ENCODE peak calls at places on chromosomes 5 and 9, in four cellular contexts. L, A, R and U are unnamed samples.
A peak's percentile ranks its signal among the peaks of the same experiment; 100 is the strongest.

GRCh38 chr5:68533571-68534051 is 318.1 kb downstream of the PIK3R1 start:
- ATAC-seq in A (no peak), L (no peak), R (no peak), U (no peak)

GRCh38 chr5:120255214-120255613 is 208.9 kb upstream of the PRR16 start:
- ATAC-seq in R (no peak), L (no peak), A (no peak), U (no peak)

GRCh38 chr9:20208951-20209350 is 413.3 kb downstream of the MLLT3 start:
- ATAC-seq in L (no peak), R (no peak), A (no peak), U (no peak)

GRCh38 chr5:89484962-89485361 is 602.0 kb upstream of the MEF2C start:
- ATAC-seq in A (no peak), L (no peak), R (no peak), U (no peak)

GRCh38 chr5:13133951-13134350 is 810.5 kb downstream of the DNAH5 start:
- ATAC-seq in L (no peak), A (no peak), R (no peak), U (no peak)

GRCh38 chr9:88527626-88528025 is 7.4 kb upstream of the NXNL2 start:
- ATAC-seq in L (no peak), R (no peak), A (no peak), U (no peak)

GRCh38 chr9:129032541-129033159 is 3.8 kb upstream of the MIGA2 start:
- ATAC-seq in R (no peak), L (no peak), A (no peak), U (no peak)

GRCh38 chr5:19859020-19859419 is 129.0 kb downstream of the CDH18 start:
- ATAC-seq in R (no peak), A (no peak), L (no peak), U (no peak)

GRCh38 chr5:97737608-97738007 is 554.6 kb upstream of the RIOK2 start:
- ATAC-seq in R (no peak), A (no peak), L (no peak), U (no peak)

GRCh38 chr5:43161244-43161643 is 30.8 kb upstream of the NIM1K start:
- ATAC-seq in L (no peak), R (no peak), A (no peak), U (no peak)

GRCh38 chr5:96001262-96001661 is 39.6 kb upstream of the ELL2 start:
- ATAC-seq in A (no peak), R (no peak), L (no peak), U (no peak)

GRCh38 chr9:99593621-99594020 is 228.1 kb upstream of the NR4A3 start:
- ATAC-seq in L (no peak), A (no peak), R (peak; percentile 56), U (no peak)

GRCh38 chr9:72951520-72952393 is 1.1 kb downstream of the ALDH1A1 start:
- ATAC-seq in A (peak; percentile 58), R (no peak), L (no peak), U (no peak)

GRCh38 chr5:172616730-172617129 is 24.3 kb upstream of the NEURL1B start:
- ATAC-seq in R (no peak), L (no peak), A (no peak), U (peak; percentile 88)
- TF ChIP-seq EP300 in R (no peak), L (no peak), A (no peak), U (no peak)

GRCh38 chr9:131670247-131670681 is 69.6 kb downstream of the RAPGEF1 start:
- ATAC-seq in A (no peak), L (no peak), R (no peak), U (peak; percentile 68)
- TF ChIP-seq EP300 in A (no peak), L (no peak), R (no peak), U (no peak)

GRCh38 chr5:45578270-45578669 is 117.9 kb downstream of the HCN1 start:
- ATAC-seq in L (no peak), R (no peak), A (no peak), U (peak; percentile 34)
- TF ChIP-seq EP300 in L (no peak), R (no peak), A (no peak), U (no peak)

GRCh38 chr5:124952079-124952478 is 205.6 kb upstream of the ZNF608 start:
- ATAC-seq in R (peak; percentile 98), A (no peak), L (no peak), U (no peak)
- TF ChIP-seq EP300 in R (no peak), A (no peak), L (no peak), U (no peak)

DNA sequence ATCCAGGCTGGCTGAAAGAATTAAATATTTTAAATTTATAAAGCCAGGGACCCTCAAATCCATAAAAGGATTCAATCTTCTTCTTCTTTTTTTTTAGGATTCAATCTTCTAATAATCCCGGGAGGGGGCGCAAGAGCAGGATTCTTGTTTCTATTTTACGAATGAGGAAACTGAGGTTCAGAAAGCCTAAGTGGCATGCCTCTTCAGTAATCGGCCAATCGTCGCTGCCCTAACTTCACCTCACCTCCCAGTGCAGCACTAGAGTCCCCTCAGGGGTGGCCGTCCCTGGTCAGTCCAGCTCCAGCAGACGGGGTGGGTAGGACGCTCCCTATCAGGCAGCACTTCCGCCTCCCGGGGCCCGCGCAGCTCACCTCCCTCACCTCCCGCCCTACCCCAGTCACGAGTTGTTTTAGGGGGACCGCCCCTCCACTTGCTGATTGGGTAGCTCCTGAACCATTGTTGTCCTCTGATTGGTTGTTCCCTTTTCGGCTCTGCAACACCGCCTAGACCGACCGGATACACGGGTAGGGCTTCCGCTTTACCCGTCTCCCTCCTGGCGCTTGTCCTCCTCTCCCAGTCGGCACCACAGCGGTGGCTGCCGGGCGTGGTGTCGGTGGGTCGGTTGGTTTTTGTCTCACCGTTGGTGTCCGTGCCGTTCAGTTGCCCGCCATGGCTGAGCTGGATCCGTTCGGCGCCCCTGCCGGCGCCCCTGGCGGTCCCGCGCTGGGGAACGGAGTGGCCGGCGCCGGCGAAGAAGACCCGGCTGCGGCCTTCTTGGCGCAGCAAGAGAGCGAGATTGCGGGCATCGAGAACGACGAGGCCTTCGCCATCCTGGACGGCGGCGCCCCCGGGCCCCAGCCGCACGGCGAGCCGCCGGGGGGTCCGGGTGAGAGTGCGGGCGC is at the start of gene CLTA:
- ATAC-seq in R (peak; percentile 98), A (peak; percentile 99), L (peak; percentile 98), U (peak; percentile 100)
- TF ChIP-seq EP300 in R (peak; percentile 49), A (no peak), L (no peak), U (no peak)

GRCh38 chr9:136595245-136596218 is 49.7 kb upstream of the NOTCH1 start:
- ATAC-seq in R (no peak), L (no peak), A (no peak), U (no peak)
- TF ChIP-seq EP300 in R (no peak), L (no peak), A (no peak), U (no peak)

DNA sequence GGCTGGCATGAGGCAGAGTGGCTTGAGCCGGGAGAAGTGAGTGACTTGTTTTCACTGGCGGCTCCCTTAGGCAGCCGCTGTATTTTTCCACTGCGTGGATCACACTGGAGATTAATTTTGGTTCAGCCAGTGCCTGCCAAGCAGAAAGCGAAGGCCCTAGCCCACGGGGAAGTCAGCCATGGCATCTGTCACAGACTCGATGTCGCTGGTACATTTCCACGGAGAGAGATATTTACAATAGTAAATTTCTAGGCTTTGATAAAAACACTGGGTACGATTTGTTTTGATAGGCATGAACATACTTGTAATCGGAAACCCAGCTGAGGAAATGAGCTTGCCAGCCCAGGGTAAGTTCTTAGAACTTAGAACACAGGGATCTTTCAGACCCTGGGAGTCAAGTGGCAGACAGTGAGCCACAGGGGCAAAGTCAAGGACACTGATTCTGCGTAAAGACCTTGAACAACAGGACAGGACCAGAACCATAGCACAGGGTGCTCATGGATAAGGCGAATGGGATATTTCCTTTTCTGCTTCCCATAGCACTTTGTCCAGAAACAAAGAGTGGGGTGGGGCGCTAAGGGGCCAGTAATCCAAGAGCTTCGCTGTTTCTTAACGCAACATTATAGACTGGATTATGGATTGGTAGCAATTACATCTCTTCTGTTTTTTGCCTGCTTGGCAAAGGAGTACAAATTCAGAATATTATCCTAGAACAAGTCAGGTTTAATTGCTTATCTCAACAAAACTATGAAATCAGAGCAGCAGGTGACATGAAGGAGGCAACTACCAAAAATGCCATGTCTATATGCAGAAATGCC is 4.5 kb downstream of the DUSP1 start:
- ATAC-seq in A (no peak), L (peak; percentile 30), R (no peak), U (peak; percentile 48)
- TF ChIP-seq EP300 in A (no peak), L (no peak), R (no peak), U (peak; percentile 66)

GRCh38 chr9:97237951-97238851 is 69.3 kb upstream of the CCDC180 start:
- ATAC-seq in A (peak; percentile 97), L (peak; percentile 96), R (peak; percentile 84), U (peak; percentile 96)
- TF ChIP-seq EP300 in A (peak; percentile 21), L (no peak), R (no peak), U (no peak)

GRCh38 chr9:92723801-92724323 is 40.8 kb downstream of the BICD2 start:
- ATAC-seq in L (no peak), R (no peak), A (no peak), U (no peak)
- TF ChIP-seq EP300 in L (no peak), R (no peak), A (no peak), U (no peak)

GRCh38 chr5:171387970-171388815 is 544 bp downstream of the NPM1 start:
- ATAC-seq in R (peak; percentile 71), A (peak; percentile 73), L (peak; percentile 63), U (peak; percentile 50)
- TF ChIP-seq EP300 in R (peak; percentile 24), A (no peak), L (no peak), U (no peak)